ENCODE peak calls at places on chromosome 15, in nine cellular contexts. W is lower lobe of right lung, N is tibial nerve, F is transverse colon, X is neural progenitor cell, Q is IMR-90, M is body of pancreas, J is hepatocyte, S is AG04450. V is an unnamed sample. For H3K9me3, the result is how much of the 10 kb centered on the place peaks cover.

GRCh38 chr15:52163321-52164190 is 27.6 kb downstream of the GNB5 start:
- DNase-seq in W (no peak), N (no peak), F (no peak), X (peak), Q (no peak), M (no peak), J (no peak), S (no peak), V (no peak)

GRCh38 chr15:49706805-49707204 is 86.0 kb downstream of the DTWD1 start:
- DNase-seq in W (no peak), N (no peak), F (no peak), X (no peak), Q (no peak), M (no peak), J (no peak), S (no peak), V (no peak)

GRCh38 chr15:66163553-66163952 is 90.0 kb downstream of the MEGF11 start:
- DNase-seq in W (no peak), N (no peak), F (no peak), X (no peak), Q (no peak), M (no peak), J (no peak), S (no peak), V (no peak)

GRCh38 chr15:60363024-60363674 is 34.6 kb downstream of the ANXA2 start:
- DNase-seq in W (no peak), N (no peak), F (no peak), X (no peak), Q (no peak), M (no peak), J (no peak), S (no peak), V (no peak)

GRCh38 chr15:85005319-85005718 is 23.7 kb downstream of the PDE8A start:
- DNase-seq in W (no peak), N (no peak), F (no peak), X (no peak), Q (no peak), M (no peak), J (no peak), S (no peak), V (no peak)

GRCh38 chr15:42511010-42511396 is 15.6 kb downstream of the SNAP23 start:
- DNase-seq in W (no peak), N (no peak), F (no peak), X (no peak), Q (peak), M (no peak), J (peak), S (no peak), V (no peak)

GRCh38 chr15:81888748-81889479 is 156.9 kb downstream of the MEX3B start:
- DNase-seq in W (no peak), N (peak), F (no peak), X (no peak), Q (peak), M (no peak), J (peak), S (peak), V (no peak)

GRCh38 chr15:63860161-63860954 is 26.6 kb upstream of the HERC1 start:
- DNase-seq in W (no peak), N (no peak), F (peak), X (no peak), Q (no peak), M (no peak), J (no peak), S (no peak), V (no peak)

GRCh38 chr15:52254331-52254730 is 41.3 kb downstream of the MYO5C start:
- DNase-seq in W (no peak), N (no peak), F (no peak), X (no peak), Q (no peak), M (no peak), J (no peak), S (no peak), V (no peak)

GRCh38 chr15:22936577-22937472 is 43.3 kb downstream of the CYFIP1 start:
- DNase-seq in W (no peak), N (no peak), F (no peak), X (no peak), Q (no peak), M (no peak), J (no peak), S (no peak), V (no peak)

GRCh38 chr15:89899951-89900567 is 6.3 kb upstream of the AP3S2 start:
- DNase-seq in W (no peak), N (no peak), F (no peak), X (no peak), Q (no peak), M (no peak), J (no peak), S (no peak), V (no peak)

GRCh38 chr15:42146551-42147430 is 9.6 kb downstream of the PLA2G4F start:
- DNase-seq in W (no peak), N (no peak), F (no peak), X (no peak), Q (no peak), M (no peak), J (no peak), S (no peak), V (no peak)

GRCh38 chr15:31326729-31327673 is at the start of gene KLF13:
- DNase-seq in W (peak), N (no peak), F (peak), X (peak), Q (peak), M (peak), J (peak), S (no peak), V (peak)

GRCh38 chr15:69478259-69478687 is 25.7 kb downstream of the RPLP1 start:
- DNase-seq in W (peak), N (no peak), F (peak), X (peak), Q (peak), M (peak), J (peak), S (no peak), V (peak)

GRCh38 chr15:72302955-72303354 is 17.0 kb downstream of the CELF6 start:
- DNase-seq in W (no peak), N (no peak), F (no peak), X (no peak), Q (no peak), M (no peak), J (no peak), S (no peak), V (no peak)

GRCh38 chr15:69129026-69129385 is 31.4 kb upstream of the GLCE start:
- DNase-seq in W (no peak), N (no peak), F (no peak), X (no peak), Q (no peak), M (no peak), J (no peak), S (no peak), V (no peak)

GRCh38 chr15:85993116-85993515 is 86.6 kb upstream of the AGBL1 start:
- DNase-seq in W (no peak), N (no peak), F (no peak), X (no peak), Q (no peak), M (no peak), J (no peak), S (no peak), V (no peak)

GRCh38 chr15:99967841-99968371 is 234.7 kb upstream of the LYSMD4 start:
- DNase-seq in W (no peak), N (no peak), F (no peak), X (no peak), Q (no peak), M (no peak), J (no peak), S (no peak), V (no peak)

GRCh38 chr15:84904409-84904808 is 19.9 kb downstream of the SLC28A1 start:
- DNase-seq in W (no peak), N (no peak), F (no peak), X (no peak), Q (no peak), M (no peak), J (no peak), S (no peak), V (no peak)

GRCh38 chr15:66763186-66764066 is 61.4 kb downstream of the SMAD6 start:
- DNase-seq in W (peak), N (peak), F (peak), X (no peak), Q (no peak), M (peak), J (peak), S (no peak), V (peak)

GRCh38 chr15:69099976-69100375 is 60.5 kb upstream of the GLCE start:
- DNase-seq in W (no peak), N (no peak), F (no peak), X (no peak), Q (no peak), M (no peak), J (no peak), S (no peak), V (no peak)

GRCh38 chr15:79219393-79220056 is 63.0 kb upstream of the ANKRD34C start:
- DNase-seq in W (no peak), N (no peak), F (no peak), X (no peak), Q (no peak), M (no peak), J (no peak), S (no peak), V (no peak)

GRCh38 chr15:60442763-60443162 is 36.2 kb downstream of the ICE2 start:
- DNase-seq in W (no peak), N (no peak), F (no peak), X (no peak), Q (peak), M (no peak), J (no peak), S (no peak), V (no peak)

GRCh38 chr15:39538936-39539335 is 41.9 kb upstream of the THBS1 start:
- DNase-seq in W (no peak), N (no peak), F (no peak), X (no peak), Q (no peak), M (no peak), J (no peak), S (no peak), V (no peak)

GRCh38 chr15:71591057-71591456 is 219.3 kb upstream of the NR2E3 start:
- DNase-seq in W (no peak), N (no peak), F (no peak), X (no peak), Q (no peak), M (no peak), J (no peak), S (no peak), V (no peak)

GRCh38 chr15:78715439-78715838 is 74.4 kb upstream of the CHRNB4 start:
- DNase-seq in W (no peak), N (no peak), F (no peak), X (no peak), Q (no peak), M (no peak), J (no peak), S (no peak), V (no peak)

GRCh38 chr15:40002295-40002694 is 36.7 kb downstream of the SRP14 start:
- DNase-seq in W (no peak), N (no peak), F (peak), X (no peak), Q (peak), M (peak), J (peak), S (peak), V (peak)

GRCh38 chr15:64883997-64884511 is 27.6 kb upstream of the ANKDD1A start:
- DNase-seq in W (peak), N (peak), F (peak), X (no peak), Q (peak), M (peak), J (peak), S (peak), V (peak)

GRCh38 chr15:82093774-82094211 is 48.0 kb upstream of the MEX3B start:
- DNase-seq in W (no peak), N (no peak), F (no peak), X (no peak), Q (peak), M (no peak), J (no peak), S (peak), V (no peak)

GRCh38 chr15:71691700-71692417 is 118.5 kb upstream of the NR2E3 start:
- DNase-seq in W (no peak), N (peak), F (no peak), X (peak), Q (peak), M (peak), J (no peak), S (peak), V (no peak)

GRCh38 chr15:100002787-100003536 is 269.7 kb upstream of the LYSMD4 start:
- DNase-seq in W (no peak), N (no peak), F (no peak), X (no peak), Q (no peak), M (no peak), J (no peak), S (no peak), V (no peak)

GRCh38 chr15:64354683-64355558 is 1.1 kb downstream of the CSNK1G1 start:
- DNase-seq in W (no peak), N (no peak), F (no peak), X (no peak), Q (no peak), M (no peak), J (no peak), S (no peak), V (no peak)

GRCh38 chr15:82186748-82187415 is 75.7 kb downstream of the EFL1 start:
- DNase-seq in W (no peak), N (no peak), F (no peak), X (no peak), Q (no peak), M (no peak), J (no peak), S (no peak), V (no peak)

GRCh38 chr15:98358971-98359370 is 289.4 kb upstream of the IGF1R start:
- DNase-seq in W (no peak), N (no peak), F (no peak), X (no peak), Q (no peak), M (no peak), J (no peak), S (no peak), V (no peak)

GRCh38 chr15:69296606-69297005 is 2.1 kb upstream of the PAQR5 start:
- DNase-seq in W (no peak), N (no peak), F (no peak), X (no peak), Q (no peak), M (no peak), J (no peak), S (no peak), V (no peak)

GRCh38 chr15:70466305-70466704 is 297.1 kb downstream of the UACA start:
- DNase-seq in W (no peak), N (no peak), F (no peak), X (no peak), Q (no peak), M (no peak), J (no peak), S (no peak), V (no peak)

GRCh38 chr15:59647085-59647484 is 10.2 kb downstream of the GTF2A2 start:
- DNase-seq in W (no peak), N (no peak), F (no peak), X (no peak), Q (no peak), M (no peak), J (no peak), S (no peak), V (no peak)

GRCh38 chr15:38251726-38252480 is 733 bp upstream of the SPRED1 start:
- DNase-seq in W (peak), N (peak), F (peak), X (peak), Q (peak), M (peak), J (peak), S (peak), V (peak)
- TF ChIP-seq CTCF in W (no peak), N (no peak), F (no peak), X (no peak), Q (no peak), M (no peak), J (no peak), S (no peak), V (no peak)

GRCh38 chr15:93894438-93894837 is 336.9 kb upstream of the MCTP2 start:
- DNase-seq in W (no peak), N (no peak), F (no peak), X (no peak), Q (no peak), M (no peak), J (no peak), S (no peak), V (no peak)

GRCh38 chr15:93895976-93896770 is 335.2 kb upstream of the MCTP2 start:
- DNase-seq in W (no peak), N (no peak), F (no peak), X (no peak), Q (no peak), M (no peak), J (no peak), S (no peak), V (no peak)

GRCh38 chr15:93897377-93897776 is 334.0 kb upstream of the MCTP2 start:
- DNase-seq in W (no peak), N (no peak), F (no peak), X (no peak), Q (no peak), M (no peak), J (no peak), S (no peak), V (no peak)

GRCh38 chr15:93900476-93901400 is 330.6 kb upstream of the MCTP2 start:
- DNase-seq in W (peak), N (no peak), F (no peak), X (no peak), Q (no peak), M (no peak), J (no peak), S (no peak), V (no peak)

GRCh38 chr15:93899817-93900216 is 331.5 kb upstream of the MCTP2 start:
- DNase-seq in W (peak), N (no peak), F (no peak), X (no peak), Q (no peak), M (no peak), J (no peak), S (no peak), V (no peak)
- H3K9me3 ChIP-seq in W (under half), N (under half), F (under half), X (under half), Q (under half), M (under half), J (under half), S (under half), V (under half)

GRCh38 chr15:44193651-44194396 is 1.2 kb downstream of the FRMD5 start:
- DNase-seq in W (no peak), N (no peak), F (no peak), X (peak), Q (peak), M (no peak), J (peak), S (no peak), V (peak)
- H3K4me3 ChIP-seq in W (peak), N (peak), F (peak), X (peak), Q (peak), M (no peak), J (peak), S (peak), V (peak)

GRCh38 chr15:29259233-29259632 is 10.4 kb downstream of the NSMCE3 start:
- DNase-seq in W (no peak), N (no peak), F (no peak), X (no peak), Q (no peak), M (no peak), J (no peak), S (no peak), V (no peak)
- TF ChIP-seq CTCF in W (no peak), N (no peak), F (no peak), X (peak), Q (no peak), M (no peak), J (no peak), S (no peak), V (no peak)

GRCh38 chr15:25062551-25063430 is 108.0 kb downstream of the SNRPN start:
- DNase-seq in W (peak), N (no peak), F (no peak), X (no peak), Q (no peak), M (no peak), J (no peak), S (no peak), V (no peak)
- H3K9me3 ChIP-seq in W (half or more), N (under half), F (half or more), X (under half), Q (half or more), M (under half), J (half or more), S (half or more), V (under half)

DNA sequence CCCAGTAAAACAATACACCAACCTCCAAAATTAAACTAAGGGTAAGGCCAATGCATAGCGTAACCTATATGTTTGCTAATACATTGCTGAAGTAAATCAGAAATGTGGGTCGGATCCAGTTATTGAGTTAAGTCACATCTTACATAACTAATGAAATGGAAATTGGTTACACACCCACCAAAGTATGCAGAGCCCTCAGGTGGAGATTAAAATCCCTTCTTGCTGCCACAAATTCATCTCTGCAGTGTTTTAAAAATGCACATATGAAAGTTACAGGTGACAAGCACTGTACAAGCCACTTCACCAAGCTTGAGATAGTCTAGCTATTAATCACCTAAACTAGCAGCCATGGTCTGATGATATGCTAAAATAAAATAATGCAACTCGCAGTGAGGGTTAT is 130.6 kb downstream of the AQP9 start:
- DNase-seq in W (no peak), N (no peak), F (no peak), X (no peak), Q (no peak), M (no peak), J (no peak), S (no peak), V (no peak)
- H3K4me3 ChIP-seq in W (no peak), N (no peak), F (no peak), X (no peak), Q (no peak), M (no peak), J (no peak), S (no peak), V (no peak)

GRCh38 chr15:19973718-19974117 is 567.9 kb downstream of the GOLGA6L6 start:
- DNase-seq in W (no peak), N (no peak), F (no peak), X (no peak), Q (no peak), M (no peak), J (no peak), S (no peak), V (no peak)
- TF ChIP-seq CTCF in W (no peak), N (no peak), F (no peak), X (no peak), Q (no peak), M (no peak), J (no peak), S (no peak), V (no peak)

GRCh38 chr15:27359586-27359985 is 388.6 kb downstream of the GABRG3 start:
- DNase-seq in W (no peak), N (no peak), F (no peak), X (no peak), Q (no peak), M (no peak), J (no peak), S (no peak), V (no peak)
- H3K9me3 ChIP-seq in W (under half), N (under half), F (under half), X (under half), Q (under half), M (under half), J (under half), S (under half), V (under half)

DNA sequence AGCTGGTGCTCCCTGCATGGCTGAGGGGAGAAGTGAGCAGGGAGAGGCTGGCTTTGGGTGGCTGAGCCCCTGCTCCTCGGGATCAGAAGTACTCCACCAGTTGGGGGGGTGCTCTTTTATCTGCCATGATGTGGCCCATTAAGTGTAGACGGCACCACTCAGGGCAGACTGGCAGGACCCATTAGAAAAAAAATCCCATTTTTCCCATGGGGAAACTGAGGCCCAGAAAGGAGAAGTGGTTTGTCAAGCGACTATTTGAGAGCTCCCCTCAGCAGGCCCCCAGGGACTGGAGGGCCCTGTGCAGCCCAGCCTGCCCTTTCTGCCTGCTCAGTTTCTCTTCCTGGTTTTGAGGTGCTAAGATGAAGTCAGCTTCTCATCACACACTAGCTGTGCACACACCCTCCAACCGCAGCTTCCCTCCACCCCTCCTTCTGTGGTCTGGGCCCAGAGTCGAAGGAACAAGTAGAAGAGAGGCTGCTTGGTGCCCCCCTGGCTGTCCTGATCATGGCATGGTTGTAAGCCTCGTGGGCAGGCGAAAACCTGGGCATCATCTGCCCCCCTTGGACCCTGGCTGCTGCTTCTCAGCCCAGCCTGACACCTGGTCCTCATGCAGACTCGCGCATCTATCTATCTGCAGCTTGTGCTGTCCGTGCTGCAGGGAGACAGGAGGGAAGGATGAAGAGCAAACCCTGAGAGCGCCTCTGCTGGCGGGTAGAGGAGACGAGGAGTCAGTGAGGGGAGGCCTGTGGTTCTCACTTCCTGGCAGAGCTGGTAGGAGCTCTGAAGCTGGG is 5.6 kb downstream of the CSK start:
- DNase-seq in W (peak), N (peak), F (peak), X (peak), Q (peak), M (peak), J (peak), S (peak), V (peak)
- H3K4me3 ChIP-seq in W (peak), N (no peak), F (no peak), X (no peak), Q (no peak), M (no peak), J (no peak), S (no peak), V (no peak)

V was measured in colonic mucosa.